ENCODE peak calls at places on chromosomes 12 and 14, in five cellular contexts. P, T, F, I and Z are unnamed samples.

GRCh38 chr12:95760371-95760770 is 30.2 kb downstream of the NTN4 start:
- DNase-seq in P (no peak), T (no peak), F (no peak), I (no peak), Z (no peak)

GRCh38 chr14:89903340-89903965 is 51.1 kb downstream of the EFCAB11 start:
- DNase-seq in P (no peak), T (no peak), F (no peak), I (no peak), Z (no peak)

GRCh38 chr12:105469701-105470100 is 139.2 kb downstream of the C12orf75 start:
- DNase-seq in P (no peak), T (no peak), F (no peak), I (no peak), Z (no peak)

GRCh38 chr14:46480817-46481216 is 170.8 kb downstream of the RPL10L start:
- DNase-seq in P (no peak), T (no peak), F (no peak), I (no peak), Z (no peak)

GRCh38 chr14:90521121-90521929 is 124.5 kb downstream of the CALM1 start:
- DNase-seq in P (peak; percentile 23), T (peak; percentile 39), F (no peak), I (peak; percentile 89), Z (no peak)

GRCh38 chr14:104855532-104856090 is 9.5 kb upstream of the CEP170B start:
- DNase-seq in P (no peak), T (no peak), F (no peak), I (no peak), Z (no peak)

GRCh38 chr12:114625294-114625851 is 58.6 kb downstream of the TBX3 start:
- DNase-seq in P (peak; percentile 78), T (peak; percentile 21), F (no peak), I (no peak), Z (no peak)

GRCh38 chr12:2666846-2667245 is 127.9 kb upstream of the FKBP4 start:
- DNase-seq in P (no peak), T (no peak), F (no peak), I (peak; percentile 12), Z (no peak)

GRCh38 chr14:84453541-84453940 is 1076.4 kb upstream of the FLRT2 start:
- DNase-seq in P (peak; percentile 45), T (no peak), F (no peak), I (no peak), Z (no peak)

GRCh38 chr12:119115296-119115905 is 63.3 kb upstream of the HSPB8 start:
- DNase-seq in P (peak; percentile 62), T (peak; percentile 39), F (no peak), I (no peak), Z (no peak)

GRCh38 chr12:122184522-122184921 is 1.6 kb downstream of the LRRC43 start:
- DNase-seq in P (no peak), T (no peak), F (no peak), I (no peak), Z (no peak)

GRCh38 chr14:100149789-100150611 is 9.4 kb downstream of the DEGS2 start:
- DNase-seq in P (no peak), T (peak; percentile 66), F (no peak), I (no peak), Z (no peak)

GRCh38 chr14:64685364-64686130 is 18.7 kb upstream of the PLEKHG3 start:
- DNase-seq in P (no peak), T (no peak), F (no peak), I (no peak), Z (no peak)

GRCh38 chr14:55127491-55127951 is 1.5 kb upstream of the LGALS3 start:
- DNase-seq in P (no peak), T (no peak), F (no peak), I (no peak), Z (no peak)

GRCh38 chr12:12178545-12178944 is 88.3 kb downstream of the LRP6 start:
- DNase-seq in P (no peak), T (no peak), F (no peak), I (no peak), Z (no peak)

GRCh38 chr14:103819503-103820307 is 27.7 kb downstream of the PPP1R13B start:
- DNase-seq in P (peak; percentile 42), T (peak; percentile 52), F (no peak), I (peak; percentile 80), Z (no peak)

GRCh38 chr12:98644433-98644711 is 216 bp downstream of the IKBIP start:
- DNase-seq in P (no peak), T (no peak), F (peak; percentile 18), I (no peak), Z (no peak)

GRCh38 chr14:104136472-104137296 is 1.7 kb upstream of the KIF26A start:
- DNase-seq in P (no peak), T (peak; percentile 12), F (no peak), I (no peak), Z (no peak)

GRCh38 chr12:117836999-117837736 is 131.6 kb downstream of the KSR2 start:
- DNase-seq in P (peak; percentile 73), T (peak; percentile 80), F (peak; percentile 62), I (peak; percentile 84), Z (peak; percentile 55)
- H3K27me3 ChIP-seq in P (no peaks in the 10 kb centered on the region), T (no peaks in the 10 kb centered on the region), F (no peaks in the 10 kb centered on the region), I (no peaks in the 10 kb centered on the region), Z (no peaks in the 10 kb centered on the region)

GRCh38 chr12:171276-171675 is 42.7 kb downstream of the SLC6A12 start:
- DNase-seq in P (no peak), T (no peak), F (no peak), I (no peak), Z (no peak)
- H3K4me1 ChIP-seq in P (peaks cover 31% of the 10 kb centered on the region), T (no peaks in the 10 kb centered on the region), F (peaks cover 7% of the 10 kb centered on the region), I (no peaks in the 10 kb centered on the region), Z (no peaks in the 10 kb centered on the region)

DNA sequence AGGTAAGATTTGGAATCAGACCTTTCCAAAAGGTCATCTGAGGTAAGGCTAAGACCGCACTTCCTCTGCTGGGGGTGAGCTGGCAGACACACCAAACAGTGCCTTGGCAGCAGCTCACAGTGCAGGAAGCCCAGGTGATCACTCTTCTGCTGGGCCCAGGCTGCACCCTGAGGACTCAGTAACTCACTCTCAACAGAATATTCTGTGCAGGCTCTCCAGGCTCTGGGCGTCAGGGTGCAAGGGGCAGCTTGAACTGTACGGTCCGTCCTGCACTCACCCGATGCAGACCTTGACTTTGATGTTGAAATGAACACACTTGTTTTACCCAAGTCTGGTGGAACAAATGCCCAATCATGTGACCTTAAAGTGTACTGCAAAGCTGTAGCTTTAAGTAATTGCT is 6.0 kb downstream of the ALKBH2 start:
- DNase-seq in P (no peak), T (no peak), F (no peak), I (no peak), Z (no peak)
- H3K36me3 ChIP-seq in P (peaks cover 55% of the 10 kb centered on the region), T (peaks cover 47% of the 10 kb centered on the region), F (peaks cover 36% of the 10 kb centered on the region), I (peaks cover 51% of the 10 kb centered on the region), Z (peaks cover 40% of the 10 kb centered on the region)

DNA sequence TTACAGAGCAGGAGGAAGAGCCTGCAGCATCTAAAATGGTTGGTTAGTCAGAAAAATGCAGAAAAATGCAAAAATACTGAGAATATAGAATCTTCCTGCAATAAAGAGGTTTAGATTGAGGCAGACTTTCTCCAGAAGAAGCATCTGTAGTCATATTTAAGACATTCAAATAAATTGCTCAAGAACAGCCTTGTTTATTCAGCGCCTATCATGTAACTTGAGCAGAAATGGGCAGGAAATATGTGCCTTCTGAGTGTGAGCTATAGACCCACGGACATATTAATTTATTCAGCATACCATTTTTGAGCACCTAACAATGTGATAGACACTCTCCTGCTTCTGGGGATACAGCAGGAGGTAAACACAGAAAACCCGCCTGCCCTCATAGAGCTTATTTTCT is 102.0 kb upstream of the HIF1A start:
- DNase-seq in P (peak; percentile 48), T (no peak), F (no peak), I (no peak), Z (no peak)
- H3K27me3 ChIP-seq in P (no peaks in the 10 kb centered on the region), T (no peaks in the 10 kb centered on the region), F (no peaks in the 10 kb centered on the region), I (no peaks in the 10 kb centered on the region), Z (no peaks in the 10 kb centered on the region)

GRCh38 chr12:46267618-46268348 is 1.1 kb downstream of the SLC38A1 start:
- DNase-seq in P (peak; percentile 28), T (no peak), F (peak; percentile 20), I (no peak), Z (peak; percentile 43)
- H3K4me1 ChIP-seq in P (peaks cover 39% of the 10 kb centered on the region), T (no peaks in the 10 kb centered on the region), F (peaks cover 61% of the 10 kb centered on the region), I (peaks cover 39% of the 10 kb centered on the region), Z (peaks cover 65% of the 10 kb centered on the region)

GRCh38 chr14:52010173-52010693 is 20.9 kb downstream of the RTRAF start:
- DNase-seq in P (no peak), T (no peak), F (no peak), I (no peak), Z (no peak)
- H3K36me3 ChIP-seq in P (peaks cover 68% of the 10 kb centered on the region), T (peaks cover 47% of the 10 kb centered on the region), F (peaks cover 43% of the 10 kb centered on the region), I (peaks cover 39% of the 10 kb centered on the region), Z (peaks cover 35% of the 10 kb centered on the region)

GRCh38 chr14:60510254-60510975 is 1.5 kb downstream of the SIX6 start:
- DNase-seq in P (no peak), T (no peak), F (no peak), I (no peak), Z (no peak)
- H3K27me3 ChIP-seq in P (peaks cover 100% of the 10 kb centered on the region), T (peaks cover 7% of the 10 kb centered on the region), F (peaks cover 65% of the 10 kb centered on the region), I (peaks cover 77% of the 10 kb centered on the region), Z (peaks cover 63% of the 10 kb centered on the region)

DNA sequence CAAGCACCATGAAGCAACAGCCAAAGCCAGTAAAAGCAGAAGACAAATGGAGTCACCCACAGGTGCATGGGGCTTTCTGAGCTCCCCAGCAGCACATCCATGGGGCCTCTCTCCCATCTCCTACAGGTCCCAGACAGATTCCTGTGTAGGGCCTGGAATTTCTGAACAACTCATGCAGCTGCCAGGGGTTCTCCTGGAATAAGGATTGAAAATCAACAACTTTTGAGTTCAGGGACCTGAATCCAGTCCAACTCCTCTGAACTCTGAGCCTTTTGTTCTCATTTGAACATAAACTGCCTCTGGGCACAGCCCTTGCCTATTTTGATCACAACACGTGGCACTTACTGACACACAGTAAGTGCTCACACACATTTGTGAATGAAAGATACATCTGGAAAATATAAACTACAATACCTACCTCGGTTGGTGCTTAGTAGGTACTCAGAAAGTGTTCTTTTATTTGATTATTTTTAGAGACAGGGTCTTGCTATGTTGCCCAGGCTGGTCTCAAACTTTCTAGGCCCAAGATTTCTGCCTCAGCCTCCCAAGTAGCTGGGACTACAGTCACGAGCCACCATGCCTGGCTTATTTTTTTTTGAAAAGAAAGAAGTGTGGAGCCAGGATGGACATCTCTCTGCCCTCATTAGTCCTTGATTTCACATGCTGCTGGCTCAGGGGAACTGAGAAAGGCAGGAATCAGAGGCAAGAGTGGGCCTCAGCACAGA is 27.1 kb downstream of the SYNE3 start:
- DNase-seq in P (no peak), T (no peak), F (no peak), I (no peak), Z (no peak)
- H3K4me1 ChIP-seq in P (no peaks in the 10 kb centered on the region), T (no peaks in the 10 kb centered on the region), F (peaks cover 8% of the 10 kb centered on the region), I (peaks cover 18% of the 10 kb centered on the region), Z (peaks cover 24% of the 10 kb centered on the region)

DNA sequence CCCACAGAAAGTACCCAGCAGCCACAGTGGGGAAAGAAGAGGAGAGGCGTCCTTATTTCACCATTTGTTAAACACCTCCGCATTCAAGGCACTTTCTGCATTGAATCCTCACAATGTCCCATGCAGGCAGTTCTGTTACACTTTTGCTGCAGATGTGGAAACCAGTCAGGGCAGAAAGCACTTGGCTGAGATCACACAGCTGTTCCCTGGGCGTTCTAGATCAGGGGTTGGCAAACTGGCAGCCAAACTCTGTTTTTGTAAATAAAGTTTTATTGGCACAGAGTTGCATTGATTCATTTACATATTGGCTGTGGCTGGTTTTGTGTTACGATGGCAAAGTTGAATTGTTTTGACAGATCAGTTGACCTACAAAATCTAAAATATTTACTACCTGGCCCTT is 20.1 kb downstream of the FOXN4 start:
- DNase-seq in P (no peak), T (no peak), F (no peak), I (no peak), Z (no peak)
- H3K36me3 ChIP-seq in P (no peaks in the 10 kb centered on the region), T (no peaks in the 10 kb centered on the region), F (no peaks in the 10 kb centered on the region), I (no peaks in the 10 kb centered on the region), Z (no peaks in the 10 kb centered on the region)

GRCh38 chr12:49334226-49334625 is 2.8 kb downstream of the C1QL4 start:
- DNase-seq in P (no peak), T (no peak), F (no peak), I (peak; percentile 24), Z (no peak)
- H3K27me3 ChIP-seq in P (peaks cover 81% of the 10 kb centered on the region), T (no peaks in the 10 kb centered on the region), F (peaks cover 18% of the 10 kb centered on the region), I (peaks cover 37% of the 10 kb centered on the region), Z (peaks cover 37% of the 10 kb centered on the region)